ENCODE peak calls at places on chromosomes 7 and 10, in seven cellular contexts. F, O, P, R, W, J and H are unnamed samples.

GRCh38 chr7:78783179-78783962 is 670.1 kb downstream of the MAGI2 start:
- DNase-seq in F (no peak), J (no peak), O (no peak), R (no peak), P (no peak), W (no peak), H (no peak)

GRCh38 chr10:7272008-7272407 is 138.8 kb downstream of the SFMBT2 start:
- DNase-seq in W (no peak), F (no peak), O (no peak), R (no peak), P (no peak), J (no peak), H (no peak)

GRCh38 chr7:47407821-47408674 is 173.9 kb downstream of the TNS3 start:
- DNase-seq in F (no peak), J (no peak), P (no peak), R (no peak), W (no peak), O (no peak), H (no peak)

GRCh38 chr10:4136121-4136520 is 351.1 kb upstream of the KLF6 start:
- DNase-seq in P (no peak), R (no peak), F (no peak), O (no peak), W (no peak), J (no peak), H (no peak)

GRCh38 chr10:65040796-65041195 is 1519.6 kb downstream of the REEP3 start:
- DNase-seq in J (no peak), O (no peak), F (no peak), R (no peak), W (no peak), P (peak; percentile 39), H (no peak)

GRCh38 chr10:6050801-6051445 is 11.2 kb downstream of the IL2RA start:
- DNase-seq in R (peak; percentile 14), F (no peak), W (no peak), J (peak; percentile 76), O (peak; percentile 65), P (peak; percentile 44), H (no peak)

GRCh38 chr10:113958631-113959382 is 84.9 kb upstream of the ADRB1 start:
- DNase-seq in F (peak; percentile 89), W (no peak), R (peak; percentile 94), J (peak; percentile 89), P (peak; percentile 79), O (peak; percentile 89), H (peak; percentile 77)

GRCh38 chr7:50665403-50666123 is 100.4 kb upstream of the DDC start:
- DNase-seq in P (no peak), J (peak; percentile 25), O (peak; percentile 89), F (no peak), R (no peak), W (no peak), H (no peak)

GRCh38 chr7:468681-469590 is 50.7 kb downstream of the PDGFA start:
- DNase-seq in R (no peak), J (no peak), P (no peak), W (no peak), O (no peak), F (no peak), H (peak; percentile 50)

GRCh38 chr7:82210422-82211184 is 233.0 kb downstream of the CACNA2D1 start:
- DNase-seq in P (no peak), W (no peak), J (peak; percentile 42), O (peak; percentile 46), F (no peak), R (no peak), H (no peak)

GRCh38 chr10:76469675-76470074 is 1038.3 kb downstream of the LRMDA start:
- DNase-seq in P (no peak), W (no peak), J (peak; percentile 20), R (no peak), O (peak; percentile 18), F (no peak), H (no peak)

GRCh38 chr7:29915481-29916215 is 74.0 kb downstream of the SCRN1 start:
- DNase-seq in F (peak; percentile 7), P (no peak), R (peak; percentile 17), W (no peak), J (no peak), O (peak; percentile 41), H (no peak)

GRCh38 chr10:13143761-13144160 is 17.6 kb upstream of the MCM10 start:
- DNase-seq in R (no peak), J (peak; percentile 40), P (no peak), W (no peak), O (no peak), F (no peak), H (no peak)

GRCh38 chr7:2237109-2237602 is 4.4 kb upstream of the MAD1L1 start:
- DNase-seq in J (no peak), W (no peak), P (no peak), R (no peak), F (no peak), O (no peak), H (no peak)

GRCh38 chr7:73905360-73905759 is 44.4 kb downstream of the TMEM270 start:
- DNase-seq in O (no peak), F (no peak), W (no peak), R (no peak), P (no peak), J (no peak), H (no peak)

GRCh38 chr7:70557281-70557680 is 574.7 kb upstream of the GALNT17 start:
- DNase-seq in P (no peak), J (no peak), O (peak; percentile 5), F (no peak), W (no peak), R (no peak), H (no peak)

GRCh38 chr7:15921576-15921975 is 235.1 kb upstream of the MEOX2 start:
- DNase-seq in P (peak; percentile 83), W (no peak), F (no peak), R (peak; percentile 10), O (peak; percentile 54), J (no peak), H (no peak)

GRCh38 chr10:89836840-89837172 is 135.4 kb downstream of the KIF20B start:
- DNase-seq in J (no peak), F (no peak), P (no peak), O (no peak), W (no peak), R (no peak), H (no peak)

GRCh38 chr10:132607491-132607890 is 69.9 kb downstream of the INPP5A start:
- DNase-seq in J (no peak), R (no peak), P (no peak), W (no peak), F (no peak), O (no peak), H (no peak)

GRCh38 chr7:156080596-156080995 is 268.3 kb upstream of the SHH start:
- DNase-seq in J (no peak), W (no peak), O (no peak), R (no peak), P (no peak), F (no peak), H (no peak)

GRCh38 chr7:106070567-106071254 is 41.4 kb downstream of the SYPL1 start:
- DNase-seq in R (no peak), J (no peak), W (no peak), F (no peak), O (no peak), P (no peak), H (no peak)

GRCh38 chr7:22121702-22122474 is 176.2 kb upstream of the CDCA7L start:
- DNase-seq in J (peak; percentile 76), W (no peak), P (no peak), R (no peak), O (peak; percentile 20), F (no peak), H (no peak)

GRCh38 chr10:74202356-74202755 is 51.3 kb downstream of the ADK start:
- DNase-seq in F (no peak), O (peak; percentile 15), W (no peak), R (no peak), P (no peak), J (no peak), H (no peak)

GRCh38 chr10:3995302-3996210 is 210.5 kb upstream of the KLF6 start:
- DNase-seq in F (peak; percentile 16), W (no peak), P (peak; percentile 52), O (peak; percentile 83), J (peak; percentile 69), R (peak; percentile 30), H (peak; percentile 57)

GRCh38 chr7:112157072-112157471 is 49.1 kb downstream of the DOCK4 start:
- DNase-seq in F (peak; percentile 91), R (no peak), P (peak; percentile 48), W (no peak), O (peak; percentile 89), J (peak; percentile 92), H (peak; percentile 44)

GRCh38 chr7:36723951-36724664 is at the start of gene AOAH:
- DNase-seq in J (no peak), P (no peak), F (no peak), W (no peak), O (no peak), R (no peak), H (no peak)

GRCh38 chr7:46603780-46604725 is 683.0 kb upstream of the IGFBP3 start:
- DNase-seq in W (no peak), F (no peak), O (peak; percentile 93), J (peak; percentile 93), R (no peak), P (no peak), H (no peak)

GRCh38 chr7:152761116-152761748 is 1.7 kb downstream of the ACTR3B start:
- DNase-seq in O (peak; percentile 54), J (no peak), W (no peak), R (no peak), F (peak; percentile 21), P (peak; percentile 90), H (no peak)

GRCh38 chr10:4066581-4067403 is 281.8 kb upstream of the KLF6 start:
- DNase-seq in R (no peak), W (no peak), P (peak; percentile 2), O (no peak), F (no peak), J (no peak), H (no peak)

GRCh38 chr7:100835903-100836811 is 8.8 kb upstream of the EPHB4 start:
- DNase-seq in W (peak; percentile 94), F (no peak), P (no peak), J (peak; percentile 17), R (no peak), O (no peak), H (no peak)

GRCh38 chr10:94052901-94053638 is 59.3 kb downstream of the PLCE1 start:
- DNase-seq in R (no peak), W (no peak), O (no peak), P (no peak), J (no peak), F (no peak), H (no peak)
- TF ChIP-seq CTCF in R (no peak), W (no peak), O (no peak), P (no peak), J (no peak), F (no peak), H (no peak)

GRCh38 chr7:150993511-150993910 is 2.7 kb downstream of the NOS3 start:
- DNase-seq in O (no peak), J (no peak), R (no peak), W (peak; percentile 90), P (no peak), F (no peak), H (no peak)
- H3K4me3 ChIP-seq in O (no peak overlapping the region), J (no peak overlapping the region), R (no peak overlapping the region), W (no peak overlapping the region), P (no peak overlapping the region), F (no peak overlapping the region), H (no peak overlapping the region)

GRCh38 chr7:14698239-14698638 is 204.3 kb downstream of the DGKB start:
- DNase-seq in W (no peak), F (no peak), P (peak; percentile 51), R (no peak), J (peak; percentile 13), O (peak; percentile 14), H (no peak)
- TF ChIP-seq CTCF in W (peak; percentile 25), F (no peak), P (peak; percentile 56), R (no peak), J (peak; percentile 9), O (no peak), H (no peak)

GRCh38 chr10:70380350-70381135 is 1.9 kb downstream of the LRRC20 start:
- DNase-seq in J (no peak), O (no peak), W (no peak), F (no peak), R (no peak), P (no peak), H (no peak)
- H3K4me3 ChIP-seq in J (no peak overlapping the region), O (no peak overlapping the region), W (no peak overlapping the region), F (no peak overlapping the region), R (no peak overlapping the region), P (no peak overlapping the region), H (no peak overlapping the region)